ENCODE peak calls at places on chromosomes 11 and 22, in five cellular contexts. W is RWPE1, T is A549, M is Calu3, A is Caco-2. B is an unnamed sample.

GRCh38 chr11:6606471-6607189 is 3.1 kb downstream of the ILK start:
- DNase-seq in A (peak; percentile 93), M (peak; percentile 95), W (peak; percentile 84), T (peak; percentile 92), B (peak; percentile 96)

GRCh38 chr11:62707277-62707771 is at the start of the genes BSCL2 and GNG3:
- DNase-seq in W (no peak), M (no peak), A (peak; percentile 38), T (peak; percentile 39), B (no peak)

GRCh38 chr11:11979487-11980117 is 28.8 kb downstream of the DKK3 start:
- DNase-seq in A (no peak), M (peak; percentile 13), T (peak; percentile 51), W (no peak), B (peak; percentile 91)

GRCh38 chr22:38291201-38291777 is 18.5 kb upstream of the TMEM184B start:
- DNase-seq in A (no peak), W (no peak), M (no peak), T (no peak), B (no peak)

GRCh38 chr11:35418847-35419712 is at the start of gene SLC1A2:
- DNase-seq in A (peak; percentile 29), M (peak; percentile 18), T (peak; percentile 20), W (no peak), B (peak; percentile 31)

GRCh38 chr11:8098879-8099278 is 17.9 kb downstream of the TUB start:
- DNase-seq in M (no peak), W (no peak), T (no peak), A (no peak), B (no peak)

GRCh38 chr11:99015634-99016454 is 4.9 kb upstream of the CNTN5 start:
- DNase-seq in A (peak; percentile 55), M (no peak), W (peak; percentile 22), T (peak; percentile 39), B (peak; percentile 47)

GRCh38 chr11:123166095-123166559 is 28.9 kb downstream of the CLMP start:
- DNase-seq in A (peak; percentile 84), W (no peak), M (no peak), T (peak; percentile 32), B (peak; percentile 45)

GRCh38 chr22:43263645-43264514 is 76.9 kb upstream of the TTLL12 start:
- DNase-seq in W (peak; percentile 59), T (no peak), A (no peak), M (peak; percentile 89), B (peak; percentile 88)

GRCh38 chr11:123195182-123196059 is at the start of gene CLMP:
- DNase-seq in W (peak; percentile 57), A (peak; percentile 71), M (no peak), T (no peak), B (peak; percentile 72)

GRCh38 chr11:120013325-120014250 is 124.3 kb downstream of the TRIM29 start:
- DNase-seq in A (peak; percentile 74), W (peak; percentile 50), M (peak; percentile 62), T (peak; percentile 35), B (peak; percentile 14)

GRCh38 chr22:43435851-43436535 is 24.2 kb downstream of the MPPED1 start:
- DNase-seq in A (no peak), T (no peak), W (no peak), M (peak; percentile 38), B (no peak)

GRCh38 chr11:47183031-47183856 is 3.0 kb downstream of the PACSIN3 start:
- DNase-seq in A (no peak), T (no peak), W (no peak), M (no peak), B (no peak)

GRCh38 chr11:127470485-127470884 is 469.9 kb upstream of the KIRREL3 start:
- DNase-seq in M (peak; percentile 2), T (peak; percentile 5), A (peak; percentile 29), W (no peak), B (peak; percentile 21)

GRCh38 chr22:48895831-48896765 is 931.6 kb downstream of the BRD1 start:
- DNase-seq in T (no peak), W (no peak), A (no peak), M (no peak), B (no peak)

GRCh38 chr11:9550209-9550628 is 23.3 kb upstream of the WEE1 start:
- DNase-seq in A (no peak), M (no peak), W (no peak), T (no peak), B (no peak)

GRCh38 chr11:66271816-66272215 is 3.4 kb downstream of the RAB1B start:
- DNase-seq in A (no peak), M (no peak), T (no peak), W (no peak), B (no peak)

GRCh38 chr22:36411589-36412258 is 24.0 kb upstream of the MYH9 start:
- DNase-seq in A (no peak), M (no peak), T (no peak), W (no peak), B (peak; percentile 38)

GRCh38 chr22:49162841-49163240 is 664.8 kb downstream of the BRD1 start:
- DNase-seq in T (no peak), W (no peak), A (no peak), M (no peak), B (no peak)

B was measured in M059J.